ENCODE peak calls at places on chromosomes 12 and 14, in seven cellular contexts. One of them, this sample, is unnamed.
A peak's percentile ranks its signal among the peaks of the same experiment; 100 is the strongest.

GRCh38 chr14:60722163-60722835 is 1.9 kb downstream of the SIX4 start:
- DNase-seq in endothelial cell of umbilical vein: peak; percentile 54
- DNase-seq in left ventricle myocardium inferior: no peak
- DNase-seq in A549: peak; percentile 50
- DNase-seq in cardiac muscle cell: peak; percentile 90
- DNase-seq in right lobe of liver: peak; percentile 26
- DNase-seq in astrocyte of the spinal cord: peak; percentile 75
- DNase-seq in this sample: peak; percentile 73

GRCh38 chr12:128077211-128077916 is 189.6 kb upstream of the TMEM132C start:
- DNase-seq in right lobe of liver: no peak
- DNase-seq in A549: no peak
- DNase-seq in cardiac muscle cell: no peak
- DNase-seq in endothelial cell of umbilical vein: no peak
- DNase-seq in astrocyte of the spinal cord: no peak
- DNase-seq in left ventricle myocardium inferior: no peak
- DNase-seq in this sample: no peak

GRCh38 chr12:89653-90052 is 23.1 kb downstream of the IQSEC3 start:
- DNase-seq in right lobe of liver: no peak
- DNase-seq in endothelial cell of umbilical vein: no peak
- DNase-seq in astrocyte of the spinal cord: no peak
- DNase-seq in left ventricle myocardium inferior: no peak
- DNase-seq in cardiac muscle cell: no peak
- DNase-seq in A549: no peak
- DNase-seq in this sample: no peak

GRCh38 chr14:50875359-50876090 is 3.7 kb downstream of the ABHD12B start:
- DNase-seq in endothelial cell of umbilical vein: no peak
- DNase-seq in cardiac muscle cell: no peak
- DNase-seq in right lobe of liver: no peak
- DNase-seq in astrocyte of the spinal cord: peak; percentile 52
- DNase-seq in left ventricle myocardium inferior: no peak
- DNase-seq in A549: no peak
- DNase-seq in this sample: no peak

GRCh38 chr12:123269980-123270379 is 1.7 kb downstream of the CDK2AP1 start:
- DNase-seq in astrocyte of the spinal cord: no peak
- DNase-seq in cardiac muscle cell: peak; percentile 26
- DNase-seq in left ventricle myocardium inferior: no peak
- DNase-seq in A549: no peak
- DNase-seq in endothelial cell of umbilical vein: peak; percentile 16
- DNase-seq in right lobe of liver: no peak
- DNase-seq in this sample: no peak

GRCh38 chr12:26112703-26113147 is 12.1 kb downstream of the BHLHE41 start:
- DNase-seq in A549: no peak
- DNase-seq in astrocyte of the spinal cord: no peak
- DNase-seq in endothelial cell of umbilical vein: no peak
- DNase-seq in cardiac muscle cell: no peak
- DNase-seq in right lobe of liver: no peak
- DNase-seq in left ventricle myocardium inferior: no peak
- DNase-seq in this sample: peak; percentile 67

GRCh38 chr12:105279460-105280056 is 43.6 kb upstream of the APPL2 start:
- DNase-seq in A549: no peak
- DNase-seq in endothelial cell of umbilical vein: peak; percentile 53
- DNase-seq in left ventricle myocardium inferior: no peak
- DNase-seq in cardiac muscle cell: peak; percentile 45
- DNase-seq in astrocyte of the spinal cord: no peak
- DNase-seq in right lobe of liver: peak; percentile 24
- DNase-seq in this sample: no peak

GRCh38 chr12:25769076-25769945 is 189.2 kb upstream of the RASSF8 start:
- DNase-seq in cardiac muscle cell: no peak
- DNase-seq in astrocyte of the spinal cord: peak; percentile 81
- DNase-seq in A549: peak; percentile 28
- DNase-seq in right lobe of liver: no peak
- DNase-seq in left ventricle myocardium inferior: no peak
- DNase-seq in endothelial cell of umbilical vein: peak; percentile 79
- DNase-seq in this sample: peak; percentile 77

GRCh38 chr14:104082807-104083206 is 2.7 kb upstream of the ASPG start:
- DNase-seq in left ventricle myocardium inferior: peak; percentile 69
- DNase-seq in endothelial cell of umbilical vein: no peak
- DNase-seq in cardiac muscle cell: no peak
- DNase-seq in right lobe of liver: peak; percentile 67
- DNase-seq in astrocyte of the spinal cord: no peak
- DNase-seq in A549: no peak
- DNase-seq in this sample: no peak

GRCh38 chr14:90883782-90884181 is 67.6 kb upstream of the TTC7B start:
- DNase-seq in left ventricle myocardium inferior: no peak
- DNase-seq in cardiac muscle cell: no peak
- DNase-seq in astrocyte of the spinal cord: no peak
- DNase-seq in A549: no peak
- DNase-seq in endothelial cell of umbilical vein: no peak
- DNase-seq in right lobe of liver: no peak
- DNase-seq in this sample: peak; percentile 20

GRCh38 chr12:82663893-82664292 is 22.8 kb upstream of the TMTC2 start:
- DNase-seq in astrocyte of the spinal cord: no peak
- DNase-seq in endothelial cell of umbilical vein: no peak
- DNase-seq in right lobe of liver: no peak
- DNase-seq in A549: no peak
- DNase-seq in cardiac muscle cell: no peak
- DNase-seq in left ventricle myocardium inferior: no peak
- DNase-seq in this sample: no peak

GRCh38 chr14:59333668-59334067 is 131.5 kb downstream of the GPR135 start:
- DNase-seq in astrocyte of the spinal cord: peak; percentile 91
- DNase-seq in left ventricle myocardium inferior: no peak
- DNase-seq in right lobe of liver: no peak
- DNase-seq in cardiac muscle cell: peak; percentile 92
- DNase-seq in A549: no peak
- DNase-seq in endothelial cell of umbilical vein: peak; percentile 81
- DNase-seq in this sample: peak; percentile 98

GRCh38 chr12:91577586-91578539 is 395.2 kb upstream of the DCN start:
- DNase-seq in left ventricle myocardium inferior: no peak
- DNase-seq in A549: peak; percentile 40
- DNase-seq in cardiac muscle cell: peak; percentile 35
- DNase-seq in astrocyte of the spinal cord: peak; percentile 45
- DNase-seq in right lobe of liver: no peak
- DNase-seq in endothelial cell of umbilical vein: peak; percentile 61
- DNase-seq in this sample: peak; percentile 43

GRCh38 chr12:101018540-101018939 is 191.5 kb downstream of the SLC5A8 start:
- DNase-seq in astrocyte of the spinal cord: peak; percentile 92
- DNase-seq in right lobe of liver: no peak
- DNase-seq in left ventricle myocardium inferior: no peak
- DNase-seq in cardiac muscle cell: no peak
- DNase-seq in A549: peak; percentile 5
- DNase-seq in endothelial cell of umbilical vein: peak; percentile 85
- DNase-seq in this sample: peak; percentile 72

GRCh38 chr12:48157889-48158370 is 615 bp upstream of the ASB8 start:
- DNase-seq in cardiac muscle cell: no peak
- DNase-seq in left ventricle myocardium inferior: no peak
- DNase-seq in endothelial cell of umbilical vein: no peak
- DNase-seq in A549: no peak
- DNase-seq in astrocyte of the spinal cord: no peak
- DNase-seq in right lobe of liver: no peak
- DNase-seq in this sample: no peak

GRCh38 chr12:102521662-102522277 is 41.4 kb upstream of the IGF1 start:
- DNase-seq in A549: no peak
- DNase-seq in left ventricle myocardium inferior: no peak
- DNase-seq in endothelial cell of umbilical vein: no peak
- DNase-seq in cardiac muscle cell: no peak
- DNase-seq in right lobe of liver: no peak
- DNase-seq in astrocyte of the spinal cord: no peak
- DNase-seq in this sample: no peak

GRCh38 chr14:59275668-59276067 is 87.2 kb downstream of the DAAM1 start:
- DNase-seq in left ventricle myocardium inferior: no peak
- DNase-seq in astrocyte of the spinal cord: peak; percentile 93
- DNase-seq in endothelial cell of umbilical vein: peak; percentile 89
- DNase-seq in right lobe of liver: no peak
- DNase-seq in A549: peak; percentile 45
- DNase-seq in cardiac muscle cell: no peak
- DNase-seq in this sample: peak; percentile 69

DNA sequence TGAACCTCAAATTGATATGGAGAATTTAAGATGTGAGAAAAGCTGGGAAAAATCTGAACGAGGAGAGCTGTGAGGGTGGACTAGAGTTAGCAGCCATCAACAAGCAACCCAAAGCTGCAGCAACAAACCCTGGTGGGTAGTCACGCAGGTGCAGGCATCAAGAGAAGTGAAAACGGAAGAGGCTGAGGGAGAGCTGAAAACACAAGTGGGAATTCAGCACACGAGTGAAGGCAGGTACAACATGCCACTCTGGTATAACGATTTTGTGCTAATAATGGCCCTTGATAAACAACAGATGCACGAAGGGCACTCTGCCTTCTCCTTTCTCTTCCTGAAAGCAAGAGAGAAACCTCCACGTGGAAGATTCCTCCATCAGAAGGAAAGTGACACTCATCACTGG is 11.5 kb downstream of the TCL1B start:
- DNase-seq in astrocyte of the spinal cord: no peak
- DNase-seq in endothelial cell of umbilical vein: no peak
- DNase-seq in right lobe of liver: no peak
- DNase-seq in A549: no peak
- DNase-seq in left ventricle myocardium inferior: no peak
- DNase-seq in cardiac muscle cell: no peak
- DNase-seq in this sample: no peak
- H3K4me3 ChIP-seq in astrocyte of the spinal cord: no peak overlapping the region
- H3K4me3 ChIP-seq in endothelial cell of umbilical vein: no peak overlapping the region
- H3K4me3 ChIP-seq in right lobe of liver: no peak overlapping the region
- H3K4me3 ChIP-seq in A549: no peak overlapping the region
- H3K4me3 ChIP-seq in left ventricle myocardium inferior: no peak overlapping the region
- H3K4me3 ChIP-seq in cardiac muscle cell: no peak overlapping the region
- H3K4me3 ChIP-seq in this sample: no peak overlapping the region

GRCh38 chr12:6461401-6462233 is 8.9 kb downstream of the VAMP1 start:
- DNase-seq in endothelial cell of umbilical vein: no peak
- DNase-seq in cardiac muscle cell: no peak
- DNase-seq in astrocyte of the spinal cord: no peak
- DNase-seq in A549: no peak
- DNase-seq in right lobe of liver: peak; percentile 55
- DNase-seq in left ventricle myocardium inferior: no peak
- DNase-seq in this sample: no peak
- H3K4me3 ChIP-seq in endothelial cell of umbilical vein: no peak overlapping the region
- H3K4me3 ChIP-seq in cardiac muscle cell: no peak overlapping the region
- H3K4me3 ChIP-seq in astrocyte of the spinal cord: no peak overlapping the region
- H3K4me3 ChIP-seq in A549: no peak overlapping the region
- H3K4me3 ChIP-seq in right lobe of liver: no peak overlapping the region
- H3K4me3 ChIP-seq in left ventricle myocardium inferior: no peak overlapping the region
- H3K4me3 ChIP-seq in this sample: no peak overlapping the region

DNA sequence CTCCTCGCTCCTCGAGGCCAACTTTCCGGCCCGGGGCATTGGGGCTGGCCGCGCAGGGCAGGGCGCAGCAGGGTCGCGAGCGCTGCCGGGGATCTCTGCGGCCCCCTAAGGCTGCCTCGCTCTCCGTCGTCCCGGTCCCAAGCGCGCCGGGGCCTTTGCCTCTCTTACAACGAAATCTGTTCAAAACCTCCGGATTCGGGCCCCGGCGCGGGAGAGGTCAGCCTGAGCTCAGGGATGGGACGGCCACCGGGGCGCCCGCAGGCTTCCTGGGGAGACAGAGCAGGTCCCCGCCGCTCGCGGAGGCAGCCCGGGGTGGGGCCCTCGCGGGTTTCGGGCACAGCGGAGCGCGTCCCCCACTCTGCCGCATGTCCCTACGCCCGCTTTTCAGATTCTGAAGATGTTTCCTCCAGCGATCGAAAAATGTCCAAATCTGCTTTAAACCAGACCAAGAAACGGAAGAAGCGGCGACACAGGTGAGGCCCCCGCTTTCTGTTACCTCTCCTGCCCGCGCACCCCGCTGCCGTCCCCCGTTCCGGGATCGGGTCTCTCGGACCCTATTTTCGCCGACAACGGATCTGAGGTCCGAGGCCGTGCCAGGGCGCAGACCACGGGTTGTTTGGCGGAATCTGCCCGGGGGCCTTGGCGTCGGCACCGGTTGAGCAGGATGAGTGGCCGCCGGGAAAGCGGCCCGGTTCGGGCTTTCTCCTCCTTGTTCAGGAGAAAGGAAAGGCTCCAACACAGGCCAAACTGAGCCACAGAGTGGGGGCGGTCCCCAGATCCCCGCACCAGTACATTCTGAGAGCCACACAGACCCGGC is 1.8 kb downstream of the VSX2 start:
- DNase-seq in right lobe of liver: no peak
- DNase-seq in left ventricle myocardium inferior: no peak
- DNase-seq in cardiac muscle cell: peak; percentile 41
- DNase-seq in astrocyte of the spinal cord: peak; percentile 4
- DNase-seq in A549: no peak
- DNase-seq in endothelial cell of umbilical vein: peak; percentile 14
- DNase-seq in this sample: peak; percentile 16
- H3K4me3 ChIP-seq in right lobe of liver: no peak overlapping the region
- H3K4me3 ChIP-seq in left ventricle myocardium inferior: peak overlapping the region; percentile 59
- H3K4me3 ChIP-seq in cardiac muscle cell: peak overlapping the region; percentile 14
- H3K4me3 ChIP-seq in astrocyte of the spinal cord: no peak overlapping the region
- H3K4me3 ChIP-seq in A549: peak overlapping the region; percentile 8
- H3K4me3 ChIP-seq in endothelial cell of umbilical vein: no peak overlapping the region
- H3K4me3 ChIP-seq in this sample: no peak overlapping the region

GRCh38 chr12:10214877-10215267 is 2.2 kb downstream of the GABARAPL1 start:
- DNase-seq in A549: no peak
- DNase-seq in endothelial cell of umbilical vein: no peak
- DNase-seq in cardiac muscle cell: no peak
- DNase-seq in right lobe of liver: no peak
- DNase-seq in left ventricle myocardium inferior: no peak
- DNase-seq in astrocyte of the spinal cord: no peak
- DNase-seq in this sample: peak; percentile 54
- H3K4me3 ChIP-seq in A549: no peak overlapping the region
- H3K4me3 ChIP-seq in endothelial cell of umbilical vein: peak overlapping the region; percentile 46
- H3K4me3 ChIP-seq in cardiac muscle cell: peak overlapping the region; percentile 78
- H3K4me3 ChIP-seq in right lobe of liver: peak overlapping the region; percentile 67
- H3K4me3 ChIP-seq in left ventricle myocardium inferior: peak overlapping the region; percentile 84
- H3K4me3 ChIP-seq in astrocyte of the spinal cord: peak overlapping the region; percentile 66
- H3K4me3 ChIP-seq in this sample: no peak overlapping the region

DNA sequence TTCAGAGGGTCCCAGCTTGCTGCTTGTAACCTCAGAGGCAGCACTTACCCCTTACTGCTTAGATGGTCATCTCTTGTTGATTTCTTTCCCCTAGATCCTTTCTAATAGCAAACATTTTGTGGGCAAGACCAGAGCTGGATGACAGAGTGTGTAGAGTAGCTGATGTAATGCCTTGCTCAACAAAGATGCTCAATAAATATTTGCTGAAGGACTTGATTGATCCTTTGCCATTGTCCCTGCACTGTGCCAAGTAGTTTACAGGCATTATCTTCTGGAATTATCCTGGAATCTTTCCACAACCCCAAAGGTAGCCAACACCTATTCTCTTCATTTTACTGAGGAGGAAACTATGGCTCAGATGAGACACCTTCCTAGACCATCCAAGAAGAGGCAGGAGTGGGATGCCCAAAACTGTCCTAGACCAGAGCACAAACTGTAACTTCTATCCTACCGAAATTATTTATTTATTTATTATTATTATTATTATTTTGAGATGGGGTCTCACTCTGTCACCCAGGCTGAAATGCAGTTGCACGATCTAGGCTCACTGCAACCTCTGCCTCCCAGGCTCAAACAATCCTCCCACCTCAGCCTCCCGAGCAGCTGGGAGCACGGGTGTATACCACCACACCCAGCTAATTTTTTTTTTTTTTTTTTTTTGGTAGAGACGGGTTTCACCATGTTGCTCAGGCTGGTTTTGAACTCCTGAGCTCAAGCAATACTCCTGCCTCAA is 1.4 kb downstream of the MMAB start:
- DNase-seq in left ventricle myocardium inferior: no peak
- DNase-seq in right lobe of liver: no peak
- DNase-seq in A549: no peak
- DNase-seq in cardiac muscle cell: no peak
- DNase-seq in astrocyte of the spinal cord: no peak
- DNase-seq in endothelial cell of umbilical vein: no peak
- DNase-seq in this sample: no peak
- H3K4me3 ChIP-seq in left ventricle myocardium inferior: peak overlapping the region; percentile 84
- H3K4me3 ChIP-seq in right lobe of liver: no peak overlapping the region
- H3K4me3 ChIP-seq in A549: no peak overlapping the region
- H3K4me3 ChIP-seq in cardiac muscle cell: peak overlapping the region; percentile 38
- H3K4me3 ChIP-seq in astrocyte of the spinal cord: no peak overlapping the region
- H3K4me3 ChIP-seq in endothelial cell of umbilical vein: no peak overlapping the region
- H3K4me3 ChIP-seq in this sample: no peak overlapping the region

GRCh38 chr12:64670039-64670438 is 59.7 kb downstream of the RASSF3 start:
- DNase-seq in astrocyte of the spinal cord: no peak
- DNase-seq in right lobe of liver: no peak
- DNase-seq in A549: no peak
- DNase-seq in left ventricle myocardium inferior: no peak
- DNase-seq in cardiac muscle cell: no peak
- DNase-seq in endothelial cell of umbilical vein: peak; percentile 41
- DNase-seq in this sample: no peak
- H3K4me3 ChIP-seq in astrocyte of the spinal cord: no peak overlapping the region
- H3K4me3 ChIP-seq in right lobe of liver: no peak overlapping the region
- H3K4me3 ChIP-seq in A549: no peak overlapping the region
- H3K4me3 ChIP-seq in left ventricle myocardium inferior: peak overlapping the region; percentile 36
- H3K4me3 ChIP-seq in cardiac muscle cell: no peak overlapping the region
- H3K4me3 ChIP-seq in endothelial cell of umbilical vein: no peak overlapping the region
- H3K4me3 ChIP-seq in this sample: no peak overlapping the region

This sample was measured in mesenchymal stem cell.